ENCODE peak calls at places on chromosome 15, in five cellular contexts. N is K562, R is transverse colon, L is upper lobe of left lung, K is A549. H is an unnamed sample.

GRCh38 chr15:79896131-79896633 is 632 bp downstream of the MTHFS start:
- DNase-seq in N (no peak), R (no peak), L (no peak), K (no peak), H (no peak)

GRCh38 chr15:98779463-98780071 is 131.2 kb downstream of the IGF1R start:
- DNase-seq in N (peak), R (peak), L (peak), K (peak), H (peak)

GRCh38 chr15:92930776-92931175 is 30.7 kb downstream of the CHD2 start:
- DNase-seq in N (no peak), R (no peak), L (no peak), K (no peak), H (no peak)

GRCh38 chr15:31098953-31099740 is 2.4 kb downstream of the TRPM1 start:
- DNase-seq in N (no peak), R (no peak), L (no peak), K (no peak), H (no peak)

GRCh38 chr15:71743861-71744382 is 66.4 kb upstream of the NR2E3 start:
- DNase-seq in N (peak), R (peak), L (peak), K (no peak), H (peak)

GRCh38 chr15:67558502-67558901 is 16.0 kb downstream of the MAP2K5 start:
- DNase-seq in N (no peak), R (no peak), L (no peak), K (no peak), H (no peak)

GRCh38 chr15:40235201-40235890 is 3.5 kb upstream of the PAK6 start:
- DNase-seq in N (peak), R (no peak), L (no peak), K (no peak), H (no peak)

GRCh38 chr15:38894260-38894948 is 329.8 kb upstream of the RASGRP1 start:
- DNase-seq in N (no peak), R (no peak), L (no peak), K (peak), H (no peak)

GRCh38 chr15:57048930-57049550 is 130.6 kb downstream of the TCF12 start:
- DNase-seq in N (no peak), R (no peak), L (no peak), K (no peak), H (no peak)

GRCh38 chr15:72239652-72240051 is 8.7 kb upstream of the PKM start:
- DNase-seq in N (no peak), R (no peak), L (no peak), K (no peak), H (no peak)

GRCh38 chr15:73244333-73244732 is 124.4 kb downstream of the HCN4 start:
- DNase-seq in N (peak), R (no peak), L (no peak), K (peak), H (no peak)

GRCh38 chr15:31362121-31362520 is 35.5 kb downstream of the KLF13 start:
- DNase-seq in N (no peak), R (no peak), L (no peak), K (no peak), H (no peak)

GRCh38 chr15:73633991-73634495 is 854 bp upstream of the NPTN start:
- DNase-seq in N (no peak), R (no peak), L (no peak), K (peak), H (no peak)

GRCh38 chr15:48800811-48801460 is 9.9 kb downstream of the CEP152 start:
- DNase-seq in N (peak), R (no peak), L (no peak), K (peak), H (no peak)

GRCh38 chr15:47296911-47297310 is 420.4 kb upstream of the SEMA6D start:
- DNase-seq in N (no peak), R (no peak), L (no peak), K (no peak), H (no peak)

GRCh38 chr15:49987896-49988295 is 131.1 kb downstream of the ATP8B4 start:
- DNase-seq in N (no peak), R (no peak), L (no peak), K (no peak), H (no peak)

GRCh38 chr15:44623178-44623577 is 40.3 kb downstream of the SPG11 start:
- DNase-seq in N (no peak), R (no peak), L (no peak), K (no peak), H (no peak)

GRCh38 chr15:34336947-34337556 is 529 bp downstream of the SLC12A6 start:
- DNase-seq in N (no peak), R (peak), L (no peak), K (no peak), H (no peak)

GRCh38 chr15:98666441-98666840 is 18.1 kb downstream of the IGF1R start:
- DNase-seq in N (no peak), R (no peak), L (no peak), K (no peak), H (no peak)

GRCh38 chr15:43877371-43877770 is 50.6 kb downstream of the WDR76 start:
- DNase-seq in N (no peak), R (no peak), L (no peak), K (no peak), H (no peak)

GRCh38 chr15:77028451-77029165 is 33.7 kb downstream of the PSTPIP1 start:
- DNase-seq in N (no peak), R (peak), L (peak), K (no peak), H (peak)

GRCh38 chr15:35271371-35272043 is 186.4 kb upstream of the NANOGP8 start:
- DNase-seq in N (no peak), R (no peak), L (no peak), K (no peak), H (no peak)

GRCh38 chr15:28023933-28024888 is 74.9 kb downstream of the OCA2 start:
- DNase-seq in N (no peak), R (no peak), L (no peak), K (no peak), H (no peak)

GRCh38 chr15:95162967-95163531 is 931.7 kb downstream of the MCTP2 start:
- DNase-seq in N (no peak), R (no peak), L (no peak), K (no peak), H (no peak)

GRCh38 chr15:74655424-74655823 is 39.8 kb downstream of the CLK3 start:
- DNase-seq in N (no peak), R (no peak), L (no peak), K (no peak), H (no peak)

GRCh38 chr15:62897634-62898033 is 144.9 kb upstream of the TPM1 start:
- DNase-seq in N (no peak), R (no peak), L (no peak), K (no peak), H (no peak)

GRCh38 chr15:62896969-62897486 is 145.5 kb upstream of the TPM1 start:
- DNase-seq in N (peak), R (peak), L (peak), K (peak), H (peak)

GRCh38 chr15:62901087-62901486 is 141.5 kb upstream of the TPM1 start:
- DNase-seq in N (no peak), R (no peak), L (no peak), K (no peak), H (no peak)

GRCh38 chr15:62900071-62900812 is 142.3 kb upstream of the TPM1 start:
- DNase-seq in N (no peak), R (no peak), L (no peak), K (peak), H (no peak)

GRCh38 chr15:62899090-62899493 is 143.5 kb upstream of the TPM1 start:
- DNase-seq in N (no peak), R (peak), L (no peak), K (no peak), H (no peak)
- TF ChIP-seq EP300 in N (no peak), R (peak), L (no peak), K (no peak), H (no peak)

DNA sequence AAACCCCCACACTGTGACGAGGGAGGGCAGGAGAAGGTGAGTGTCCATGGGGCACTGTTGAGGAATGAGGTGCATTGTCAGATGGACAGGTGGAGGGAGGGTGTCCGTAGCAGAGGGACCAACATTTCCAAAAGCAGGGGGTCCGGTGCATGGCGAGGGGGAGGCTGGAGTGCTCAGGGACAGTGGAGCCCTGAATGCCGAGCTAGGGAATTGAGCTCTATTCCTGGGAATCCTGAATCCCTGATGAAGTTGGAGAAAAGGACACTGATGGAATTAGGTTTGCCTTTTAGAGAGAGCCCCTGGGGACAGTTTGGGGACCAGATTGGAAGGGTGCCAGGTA is 7.9 kb upstream of the ANPEP start:
- DNase-seq in N (no peak), R (no peak), L (no peak), K (no peak), H (no peak)
- H3K27ac ChIP-seq in N (no peak), R (no peak), L (no peak), K (peak), H (no peak)

GRCh38 chr15:25182098-25182478 is 227.3 kb downstream of the SNRPN start:
- DNase-seq in N (no peak), R (no peak), L (peak), K (no peak), H (no peak)

GRCh38 chr15:25182736-25183445 is 228.1 kb downstream of the SNRPN start:
- DNase-seq in N (no peak), R (no peak), L (peak), K (no peak), H (peak)

GRCh38 chr15:25185156-25185710 is 230.4 kb downstream of the SNRPN start:
- DNase-seq in N (no peak), R (no peak), L (no peak), K (no peak), H (no peak)

GRCh38 chr15:25184356-25185155 is 229.8 kb downstream of the SNRPN start:
- DNase-seq in N (no peak), R (no peak), L (no peak), K (no peak), H (no peak)

DNA sequence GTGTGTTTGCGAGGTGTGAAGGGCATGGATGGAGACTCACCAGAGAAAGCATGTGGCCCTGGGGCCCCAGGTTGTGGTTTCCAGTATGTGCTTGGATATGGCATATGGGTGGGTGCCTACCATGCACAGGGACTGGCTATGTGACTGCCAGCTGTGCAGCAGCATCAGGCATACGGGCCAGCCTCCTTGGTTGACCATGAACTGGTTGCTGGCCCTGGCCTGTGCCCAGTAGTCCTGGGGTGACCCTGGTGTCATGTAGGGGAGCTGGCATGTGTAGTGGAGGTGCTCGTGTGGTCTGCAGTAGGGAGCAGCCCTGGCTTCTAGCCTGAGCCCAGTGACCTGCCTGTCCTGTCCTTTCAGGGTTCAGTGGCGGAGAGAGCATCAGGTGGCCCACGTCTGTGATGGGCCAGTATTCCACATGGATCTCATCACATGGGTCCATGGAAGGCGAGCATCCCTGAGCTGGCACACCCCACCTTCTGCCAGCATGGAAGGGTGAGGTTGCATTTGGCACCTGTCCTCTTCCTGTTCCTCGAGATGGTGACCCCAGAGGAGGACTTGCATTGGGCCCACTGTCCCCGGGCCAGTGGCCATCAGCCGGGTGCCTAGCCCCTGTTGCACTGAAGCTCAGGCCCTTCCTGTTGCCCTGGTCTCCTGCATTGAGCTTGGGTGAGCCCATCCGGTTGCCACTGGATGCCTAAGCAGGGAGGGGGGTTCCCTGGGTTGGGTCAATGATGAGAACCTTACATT is 229.0 kb downstream of the SNRPN start:
- DNase-seq in N (no peak), R (no peak), L (no peak), K (no peak), H (peak)
- TF ChIP-seq EP300 in N (no peak), R (no peak), L (no peak), K (no peak), H (no peak)

GRCh38 chr15:52113708-52114107 is 1.1 kb upstream of the BCL2L10 start:
- DNase-seq in N (no peak), R (no peak), L (no peak), K (no peak), H (no peak)

GRCh38 chr15:52113246-52113645 is 671 bp upstream of the BCL2L10 start:
- DNase-seq in N (no peak), R (no peak), L (no peak), K (no peak), H (no peak)

GRCh38 chr15:52112203-52112750 is 298 bp downstream of the BCL2L10 start:
- DNase-seq in N (no peak), R (peak), L (peak), K (no peak), H (peak)

GRCh38 chr15:52109559-52110451 is 2.8 kb downstream of the BCL2L10 start:
- DNase-seq in N (no peak), R (no peak), L (no peak), K (no peak), H (no peak)

GRCh38 chr15:52111517-52112202 is 915 bp downstream of the BCL2L10 start:
- DNase-seq in N (no peak), R (no peak), L (no peak), K (no peak), H (no peak)
- H3K27ac ChIP-seq in N (no peak), R (peak), L (no peak), K (peak), H (no peak)

GRCh38 chr15:82764740-82765139 is 41.1 kb downstream of the FSD2 start:
- DNase-seq in N (no peak), R (no peak), L (no peak), K (no peak), H (no peak)

GRCh38 chr15:82768414-82769081 is 37.3 kb downstream of the FSD2 start:
- DNase-seq in N (no peak), R (no peak), L (no peak), K (no peak), H (no peak)

GRCh38 chr15:82767163-82767829 is 38.6 kb downstream of the FSD2 start:
- DNase-seq in N (no peak), R (no peak), L (no peak), K (no peak), H (no peak)

GRCh38 chr15:82763361-82764142 is 42.3 kb downstream of the FSD2 start:
- DNase-seq in N (no peak), R (no peak), L (no peak), K (no peak), H (no peak)
- TF ChIP-seq EP300 in N (no peak), R (no peak), L (no peak), K (no peak), H (no peak)

H was measured in ovary.